ENCODE peak calls at places on chromosomes 4 and X, in nine cellular contexts. M is activated gamma-delta T cell treated with Interleukin-2 at 50 U/mL for 16 hours; V is stimulated activated CD8-positive, alpha-beta memory T cell treated with anti-CD3 and anti-CD28 coated beads, Interleukin-7, amount 100 ng/mL, for 24 hours; Q is SW 1271; J is NCI-H774; L is retina; H is naive thymus-derived CD4-positive, alpha-beta T cell; R is M059J; C is thoracic aorta. X is an unnamed sample.

GRCh38 chr4:106986486-106986885 is 49.6 kb downstream of the DKK2 start:
- DNase-seq in C (no peak), M (no peak), Q (no peak), L (no peak), H (no peak), J (no peak), R (peak; percentile 18), V (no peak), X (no peak)

GRCh38 chrX:13794417-13794816 is 22.5 kb downstream of the GPM6B start:
- DNase-seq in V (no peak), L (no peak), H (no peak), M (no peak), C (no peak), J (no peak), R (no peak), Q (no peak), X (no peak)

GRCh38 chrX:108165349-108166111 is 74.0 kb downstream of the ATG4A start:
- DNase-seq in C (no peak), L (peak; percentile 33), R (peak; percentile 68), V (no peak), Q (peak; percentile 4), H (no peak), M (no peak), J (no peak), X (no peak)

GRCh38 chr4:176226736-176227135 is 31.4 kb upstream of the SPATA4 start:
- DNase-seq in H (no peak), Q (no peak), R (peak; percentile 66), L (no peak), C (no peak), J (no peak), V (no peak), M (no peak), X (no peak)

GRCh38 chr4:110621839-110622751 is 782 bp downstream of the PITX2 start:
- DNase-seq in Q (peak; percentile 29), M (no peak), C (no peak), H (no peak), J (no peak), V (no peak), L (peak; percentile 81), R (no peak), X (no peak)

GRCh38 chr4:4602468-4602867 is 60.6 kb upstream of the STX18 start:
- DNase-seq in V (no peak), J (no peak), Q (no peak), L (no peak), R (no peak), M (no peak), C (no peak), H (no peak), X (no peak)

GRCh38 chrX:44344194-44344593 is 722 bp upstream of the EFHC2 start:
- DNase-seq in V (no peak), M (peak; percentile 60), R (no peak), C (no peak), H (peak; percentile 55), L (peak; percentile 35), Q (no peak), J (no peak), X (no peak)

GRCh38 chrX:153533041-153533565 is 15.7 kb downstream of the ATP2B3 start:
- DNase-seq in R (peak; percentile 29), M (no peak), V (no peak), Q (no peak), L (no peak), J (no peak), C (no peak), H (no peak), X (no peak)

GRCh38 chr4:113899260-113900177 is 79.9 kb downstream of the ARSJ start:
- DNase-seq in J (no peak), M (peak; percentile 16), C (no peak), H (peak; percentile 75), Q (no peak), V (no peak), L (no peak), R (no peak), X (no peak)

GRCh38 chrX:38577738-38578137 is 16.4 kb downstream of the TSPAN7 start:
- DNase-seq in H (no peak), J (no peak), C (no peak), M (no peak), V (no peak), R (no peak), L (no peak), Q (no peak), X (no peak)

GRCh38 chr4:168566736-168567135 is 69.9 kb downstream of the PALLD start:
- DNase-seq in M (no peak), H (no peak), R (no peak), Q (no peak), J (no peak), V (no peak), L (no peak), C (no peak), X (no peak)

GRCh38 chr4:57424231-57424897 is 314.2 kb upstream of the IGFBP7 start:
- DNase-seq in R (peak; percentile 97), H (no peak), V (no peak), C (peak; percentile 85), M (no peak), Q (no peak), J (no peak), L (no peak), X (peak; percentile 94)

GRCh38 chrX:41137589-41137988 is 52.3 kb downstream of the USP9X start:
- DNase-seq in Q (no peak), M (no peak), J (no peak), L (no peak), V (no peak), H (no peak), R (no peak), C (no peak), X (no peak)

GRCh38 chr4:187417761-187418160 is 577.8 kb upstream of the ZFP42 start:
- DNase-seq in M (no peak), V (no peak), R (no peak), H (no peak), C (no peak), J (no peak), Q (no peak), L (no peak), X (no peak)

GRCh38 chr4:98682719-98683118 is 24.3 kb upstream of the TSPAN5 start:
- DNase-seq in M (no peak), C (no peak), J (no peak), Q (no peak), L (no peak), H (no peak), V (no peak), R (peak; percentile 89), X (no peak)

GRCh38 chr4:73735231-73735630 is 5.1 kb upstream of the CXCL8 start:
- DNase-seq in R (peak; percentile 70), J (no peak), C (no peak), Q (no peak), V (no peak), M (no peak), L (no peak), H (no peak), X (no peak)

GRCh38 chr4:102531441-102531840 is 30.3 kb downstream of the NFKB1 start:
- DNase-seq in J (no peak), Q (no peak), C (no peak), R (peak; percentile 12), L (no peak), H (no peak), M (no peak), V (no peak), X (no peak)

GRCh38 chrX:3803305-3803704 is 89.9 kb upstream of the PRKX start:
- DNase-seq in H (no peak), R (no peak), V (no peak), M (no peak), Q (no peak), L (no peak), C (no peak), J (no peak), X (no peak)

GRCh38 chrX:120857240-120857639 is 18.4 kb downstream of the CT47B1 start:
- DNase-seq in L (no peak), Q (no peak), H (no peak), R (peak; percentile 6), C (no peak), J (no peak), M (no peak), V (no peak), X (no peak)

GRCh38 chrX:57821703-57822375 is 88.4 kb downstream of the ZXDA start:
- DNase-seq in R (peak; percentile 79), L (peak; percentile 1), H (peak; percentile 52), V (no peak), J (peak; percentile 22), C (no peak), Q (peak; percentile 6), M (peak; percentile 19), X (no peak)

GRCh38 chr4:10061650-10062415 is 40.5 kb upstream of the SLC2A9 start:
- DNase-seq in C (no peak), J (no peak), M (no peak), V (no peak), Q (no peak), H (no peak), L (no peak), R (no peak), X (no peak)

GRCh38 chr4:140308366-140309123 is 64.9 kb upstream of the SCOC start:
- DNase-seq in L (no peak), Q (no peak), M (no peak), V (no peak), C (peak; percentile 30), J (no peak), R (peak; percentile 86), H (no peak), X (peak; percentile 81)

GRCh38 chr4:175961604-175962003 is 104.0 kb upstream of the WDR17 start:
- DNase-seq in R (no peak), M (no peak), C (no peak), Q (no peak), L (no peak), H (no peak), V (no peak), J (no peak), X (no peak)

GRCh38 chr4:126051709-126052424 is 737.1 kb downstream of the FAT4 start:
- DNase-seq in H (no peak), J (no peak), M (no peak), V (no peak), R (peak; percentile 3), L (no peak), Q (no peak), C (no peak), X (no peak)

GRCh38 chr4:94827481-94828110 is 69.8 kb downstream of the BMPR1B start:
- DNase-seq in R (peak; percentile 59), L (no peak), C (no peak), V (no peak), H (no peak), Q (peak; percentile 56), M (no peak), J (no peak), X (no peak)

GRCh38 chr4:183333202-183333601 is 11.0 kb upstream of the CLDN24 start:
- DNase-seq in Q (no peak), J (no peak), M (no peak), H (no peak), R (no peak), C (no peak), V (no peak), L (no peak), X (peak; percentile 28)

GRCh38 chrX:153970398-153971123 is 1.1 kb downstream of the HCFC1 start:
- DNase-seq in J (peak; percentile 29), V (no peak), Q (peak; percentile 36), R (peak; percentile 77), H (no peak), C (no peak), L (peak; percentile 91), M (no peak), X (no peak)

GRCh38 chrX:13077168-13077567 is 32.7 kb upstream of the FAM9C start:
- DNase-seq in C (no peak), J (no peak), V (no peak), M (no peak), H (no peak), R (peak; percentile 79), Q (no peak), L (no peak), X (peak; percentile 14)

GRCh38 chrX:73028876-73029275 is 26.1 kb downstream of the PABPC1L2B start:
- DNase-seq in M (no peak), H (no peak), L (no peak), Q (no peak), J (no peak), V (no peak), R (no peak), C (no peak), X (no peak)

GRCh38 chrX:10296581-10296980 is 139.8 kb downstream of the CLCN4 start:
- DNase-seq in L (no peak), H (no peak), M (no peak), Q (no peak), C (no peak), R (peak; percentile 68), V (no peak), J (no peak), X (no peak)

GRCh38 chr4:71389149-71389840 is 50.5 kb downstream of the SLC4A4 start:
- DNase-seq in V (no peak), H (no peak), J (no peak), Q (no peak), M (no peak), L (no peak), R (peak; percentile 25), C (no peak), X (no peak)

X was measured in ascending aorta.